ENCODE peak calls at places on chromosome 14, in nine cellular contexts. One of them, this sample, is unnamed.

GRCh38 chr14:94081386-94081820 is 293 bp downstream of the IFI27L1 start:
- DNase-seq in endodermal cell: no peak
- DNase-seq in upper lobe of left lung: no peak
- DNase-seq in breast epithelium: no peak
- DNase-seq in body of pancreas: no peak
- DNase-seq in uterus: no peak
- DNase-seq in cardiac muscle cell: no peak
- DNase-seq in upper lobe of right lung: no peak
- DNase-seq in transverse colon: no peak
- DNase-seq in this sample: no peak

GRCh38 chr14:104681689-104682074 is 7.7 kb upstream of the INF2 start:
- DNase-seq in upper lobe of right lung: peak; percentile 87
- DNase-seq in body of pancreas: peak; percentile 68
- DNase-seq in transverse colon: peak; percentile 92
- DNase-seq in upper lobe of left lung: peak; percentile 79
- DNase-seq in breast epithelium: peak; percentile 71
- DNase-seq in uterus: peak; percentile 89
- DNase-seq in endodermal cell: peak; percentile 96
- DNase-seq in cardiac muscle cell: peak; percentile 80
- DNase-seq in this sample: peak; percentile 87

GRCh38 chr14:97058071-97058470 is 260.9 kb downstream of the VRK1 start:
- DNase-seq in body of pancreas: no peak
- DNase-seq in breast epithelium: no peak
- DNase-seq in transverse colon: no peak
- DNase-seq in upper lobe of left lung: no peak
- DNase-seq in upper lobe of right lung: no peak
- DNase-seq in endodermal cell: no peak
- DNase-seq in uterus: no peak
- DNase-seq in cardiac muscle cell: no peak
- DNase-seq in this sample: no peak

GRCh38 chr14:99881011-99881410 is 87.8 kb downstream of the EML1 start:
- DNase-seq in body of pancreas: no peak
- DNase-seq in upper lobe of left lung: no peak
- DNase-seq in upper lobe of right lung: no peak
- DNase-seq in uterus: peak; percentile 46
- DNase-seq in endodermal cell: no peak
- DNase-seq in cardiac muscle cell: no peak
- DNase-seq in breast epithelium: no peak
- DNase-seq in transverse colon: no peak
- DNase-seq in this sample: no peak

GRCh38 chr14:32414808-32415255 is 85.7 kb downstream of the AKAP6 start:
- DNase-seq in body of pancreas: no peak
- DNase-seq in breast epithelium: no peak
- DNase-seq in cardiac muscle cell: no peak
- DNase-seq in upper lobe of left lung: no peak
- DNase-seq in upper lobe of right lung: no peak
- DNase-seq in endodermal cell: no peak
- DNase-seq in transverse colon: no peak
- DNase-seq in uterus: no peak
- DNase-seq in this sample: no peak

GRCh38 chr14:37819155-37820015 is 224.0 kb downstream of the TTC6 start:
- DNase-seq in upper lobe of right lung: no peak
- DNase-seq in upper lobe of left lung: no peak
- DNase-seq in breast epithelium: no peak
- DNase-seq in cardiac muscle cell: peak; percentile 46
- DNase-seq in endodermal cell: no peak
- DNase-seq in uterus: no peak
- DNase-seq in body of pancreas: no peak
- DNase-seq in transverse colon: no peak
- DNase-seq in this sample: no peak

GRCh38 chr14:64467131-64467530 is 1.8 kb downstream of the AKAP5 start:
- DNase-seq in transverse colon: no peak
- DNase-seq in uterus: no peak
- DNase-seq in body of pancreas: no peak
- DNase-seq in upper lobe of left lung: no peak
- DNase-seq in endodermal cell: no peak
- DNase-seq in breast epithelium: no peak
- DNase-seq in cardiac muscle cell: no peak
- DNase-seq in upper lobe of right lung: no peak
- DNase-seq in this sample: no peak

GRCh38 chr14:103022669-103023044 is 34.7 kb downstream of the CDC42BPB start:
- DNase-seq in body of pancreas: no peak
- DNase-seq in breast epithelium: no peak
- DNase-seq in upper lobe of left lung: no peak
- DNase-seq in endodermal cell: no peak
- DNase-seq in transverse colon: no peak
- DNase-seq in cardiac muscle cell: no peak
- DNase-seq in upper lobe of right lung: no peak
- DNase-seq in uterus: no peak
- DNase-seq in this sample: peak; percentile 7

GRCh38 chr14:68314642-68315041 is 478.2 kb downstream of the ZFP36L1 start:
- DNase-seq in transverse colon: no peak
- DNase-seq in breast epithelium: no peak
- DNase-seq in cardiac muscle cell: no peak
- DNase-seq in upper lobe of left lung: no peak
- DNase-seq in body of pancreas: no peak
- DNase-seq in uterus: no peak
- DNase-seq in upper lobe of right lung: no peak
- DNase-seq in endodermal cell: no peak
- DNase-seq in this sample: no peak

GRCh38 chr14:68316078-68316868 is 476.6 kb downstream of the ZFP36L1 start:
- DNase-seq in endodermal cell: no peak
- DNase-seq in cardiac muscle cell: no peak
- DNase-seq in transverse colon: no peak
- DNase-seq in upper lobe of right lung: no peak
- DNase-seq in uterus: no peak
- DNase-seq in breast epithelium: no peak
- DNase-seq in upper lobe of left lung: no peak
- DNase-seq in body of pancreas: no peak
- DNase-seq in this sample: no peak

GRCh38 chr14:68312300-68312699 is 480.6 kb downstream of the ZFP36L1 start:
- DNase-seq in upper lobe of right lung: no peak
- DNase-seq in uterus: no peak
- DNase-seq in body of pancreas: no peak
- DNase-seq in cardiac muscle cell: no peak
- DNase-seq in upper lobe of left lung: no peak
- DNase-seq in transverse colon: no peak
- DNase-seq in breast epithelium: no peak
- DNase-seq in endodermal cell: no peak
- DNase-seq in this sample: no peak

GRCh38 chr14:68309631-68310030 is 483.2 kb downstream of the ZFP36L1 start:
- DNase-seq in body of pancreas: no peak
- DNase-seq in upper lobe of right lung: no peak
- DNase-seq in upper lobe of left lung: no peak
- DNase-seq in transverse colon: no peak
- DNase-seq in uterus: no peak
- DNase-seq in endodermal cell: no peak
- DNase-seq in cardiac muscle cell: no peak
- DNase-seq in breast epithelium: no peak
- DNase-seq in this sample: no peak

DNA sequence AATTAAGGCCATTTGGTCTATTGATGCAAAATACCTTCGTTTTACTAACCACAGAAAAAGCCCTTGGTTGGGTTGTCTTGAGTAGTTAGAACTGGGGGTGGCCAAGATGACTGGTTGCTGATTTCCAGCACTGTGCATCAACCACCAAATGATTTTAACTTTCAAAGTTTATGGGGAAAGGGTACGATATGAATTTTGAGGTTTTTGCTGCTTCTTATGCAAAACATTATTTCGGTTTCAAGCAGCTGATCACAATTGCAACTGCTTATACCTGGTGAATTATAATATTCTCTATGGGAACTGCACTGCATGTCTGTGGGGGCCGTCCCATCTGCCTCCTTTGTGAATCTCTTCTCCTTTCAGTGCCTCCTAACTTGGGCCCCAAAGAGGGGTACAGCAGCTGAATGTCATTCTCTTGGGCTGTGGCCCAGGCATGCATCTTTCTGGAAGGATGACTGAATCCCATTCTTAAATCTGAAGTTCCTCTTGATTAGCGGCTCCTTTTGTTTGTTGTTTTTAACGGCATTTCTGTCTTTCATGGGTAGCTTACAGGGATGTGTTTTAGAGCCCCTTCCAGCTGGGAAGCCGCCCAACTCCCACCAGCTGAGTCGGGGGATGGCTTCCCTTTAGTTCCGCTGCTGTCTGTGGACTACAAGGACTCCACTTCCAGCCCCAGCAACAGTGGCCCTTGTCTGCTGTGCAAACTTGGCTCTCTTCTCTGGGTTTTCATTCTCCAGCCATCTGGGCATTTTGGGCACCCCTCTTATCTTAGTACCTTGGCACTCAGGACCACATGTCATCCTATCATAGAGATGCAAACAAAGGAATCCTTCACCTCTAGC is 479.8 kb downstream of the ZFP36L1 start:
- DNase-seq in upper lobe of right lung: no peak
- DNase-seq in transverse colon: no peak
- DNase-seq in breast epithelium: no peak
- DNase-seq in upper lobe of left lung: no peak
- DNase-seq in endodermal cell: peak; percentile 47
- DNase-seq in uterus: no peak
- DNase-seq in body of pancreas: no peak
- DNase-seq in cardiac muscle cell: no peak
- DNase-seq in this sample: no peak
- H3K27ac ChIP-seq in upper lobe of right lung: no peak overlapping the region
- H3K27ac ChIP-seq in transverse colon: no peak overlapping the region
- H3K27ac ChIP-seq in breast epithelium: no peak overlapping the region
- H3K27ac ChIP-seq in upper lobe of left lung: no peak overlapping the region
- H3K27ac ChIP-seq in endodermal cell: peak overlapping the region; percentile 42
- H3K27ac ChIP-seq in uterus: no peak overlapping the region
- H3K27ac ChIP-seq in body of pancreas: peak overlapping the region; percentile 25
- H3K27ac ChIP-seq in cardiac muscle cell: no peak overlapping the region
- H3K27ac ChIP-seq in this sample: no peak overlapping the region

GRCh38 chr14:101634453-101635237 is 73.3 kb downstream of the DIO3 start:
- DNase-seq in uterus: no peak
- DNase-seq in upper lobe of left lung: peak; percentile 78
- DNase-seq in cardiac muscle cell: no peak
- DNase-seq in transverse colon: no peak
- DNase-seq in endodermal cell: no peak
- DNase-seq in upper lobe of right lung: no peak
- DNase-seq in body of pancreas: no peak
- DNase-seq in breast epithelium: no peak
- DNase-seq in this sample: no peak

GRCh38 chr14:101635238-101636080 is 74.2 kb downstream of the DIO3 start:
- DNase-seq in cardiac muscle cell: no peak
- DNase-seq in body of pancreas: no peak
- DNase-seq in breast epithelium: no peak
- DNase-seq in upper lobe of left lung: peak; percentile 51
- DNase-seq in uterus: no peak
- DNase-seq in upper lobe of right lung: no peak
- DNase-seq in endodermal cell: no peak
- DNase-seq in transverse colon: no peak
- DNase-seq in this sample: no peak

GRCh38 chr14:101636081-101636560 is 74.8 kb downstream of the DIO3 start:
- DNase-seq in upper lobe of right lung: no peak
- DNase-seq in body of pancreas: no peak
- DNase-seq in endodermal cell: no peak
- DNase-seq in cardiac muscle cell: no peak
- DNase-seq in uterus: no peak
- DNase-seq in breast epithelium: no peak
- DNase-seq in upper lobe of left lung: no peak
- DNase-seq in transverse colon: no peak
- DNase-seq in this sample: no peak

GRCh38 chr14:101643651-101644050 is 82.4 kb downstream of the DIO3 start:
- DNase-seq in breast epithelium: no peak
- DNase-seq in uterus: no peak
- DNase-seq in upper lobe of left lung: no peak
- DNase-seq in upper lobe of right lung: no peak
- DNase-seq in endodermal cell: no peak
- DNase-seq in cardiac muscle cell: no peak
- DNase-seq in body of pancreas: no peak
- DNase-seq in transverse colon: no peak
- DNase-seq in this sample: no peak

GRCh38 chr14:101639257-101639833 is 78.0 kb downstream of the DIO3 start:
- DNase-seq in upper lobe of left lung: no peak
- DNase-seq in body of pancreas: no peak
- DNase-seq in breast epithelium: no peak
- DNase-seq in upper lobe of right lung: no peak
- DNase-seq in cardiac muscle cell: no peak
- DNase-seq in uterus: no peak
- DNase-seq in transverse colon: no peak
- DNase-seq in endodermal cell: no peak
- DNase-seq in this sample: no peak
- TF ChIP-seq CTCF in upper lobe of left lung: no peak
- TF ChIP-seq CTCF in body of pancreas: no peak
- TF ChIP-seq CTCF in breast epithelium: no peak
- TF ChIP-seq CTCF in upper lobe of right lung: no peak
- TF ChIP-seq CTCF in cardiac muscle cell: no peak
- TF ChIP-seq CTCF in uterus: no peak
- TF ChIP-seq CTCF in transverse colon: no peak
- TF ChIP-seq CTCF in endodermal cell: no peak
- TF ChIP-seq CTCF in this sample: no peak

GRCh38 chr14:106803379-106803778 is 1277.0 kb downstream of the TMEM121 start:
- DNase-seq in endodermal cell: no peak
- DNase-seq in uterus: no peak
- DNase-seq in upper lobe of right lung: no peak
- DNase-seq in transverse colon: no peak
- DNase-seq in body of pancreas: no peak
- DNase-seq in breast epithelium: no peak
- DNase-seq in cardiac muscle cell: no peak
- DNase-seq in upper lobe of left lung: no peak
- DNase-seq in this sample: no peak

GRCh38 chr14:106808458-106808857 is 1282.1 kb downstream of the TMEM121 start:
- DNase-seq in cardiac muscle cell: no peak
- DNase-seq in upper lobe of left lung: no peak
- DNase-seq in endodermal cell: no peak
- DNase-seq in transverse colon: no peak
- DNase-seq in body of pancreas: no peak
- DNase-seq in upper lobe of right lung: no peak
- DNase-seq in breast epithelium: no peak
- DNase-seq in uterus: no peak
- DNase-seq in this sample: no peak

GRCh38 chr14:106807493-106807892 is 1281.1 kb downstream of the TMEM121 start:
- DNase-seq in upper lobe of left lung: no peak
- DNase-seq in cardiac muscle cell: no peak
- DNase-seq in breast epithelium: no peak
- DNase-seq in endodermal cell: no peak
- DNase-seq in uterus: no peak
- DNase-seq in body of pancreas: no peak
- DNase-seq in transverse colon: no peak
- DNase-seq in upper lobe of right lung: no peak
- DNase-seq in this sample: no peak

DNA sequence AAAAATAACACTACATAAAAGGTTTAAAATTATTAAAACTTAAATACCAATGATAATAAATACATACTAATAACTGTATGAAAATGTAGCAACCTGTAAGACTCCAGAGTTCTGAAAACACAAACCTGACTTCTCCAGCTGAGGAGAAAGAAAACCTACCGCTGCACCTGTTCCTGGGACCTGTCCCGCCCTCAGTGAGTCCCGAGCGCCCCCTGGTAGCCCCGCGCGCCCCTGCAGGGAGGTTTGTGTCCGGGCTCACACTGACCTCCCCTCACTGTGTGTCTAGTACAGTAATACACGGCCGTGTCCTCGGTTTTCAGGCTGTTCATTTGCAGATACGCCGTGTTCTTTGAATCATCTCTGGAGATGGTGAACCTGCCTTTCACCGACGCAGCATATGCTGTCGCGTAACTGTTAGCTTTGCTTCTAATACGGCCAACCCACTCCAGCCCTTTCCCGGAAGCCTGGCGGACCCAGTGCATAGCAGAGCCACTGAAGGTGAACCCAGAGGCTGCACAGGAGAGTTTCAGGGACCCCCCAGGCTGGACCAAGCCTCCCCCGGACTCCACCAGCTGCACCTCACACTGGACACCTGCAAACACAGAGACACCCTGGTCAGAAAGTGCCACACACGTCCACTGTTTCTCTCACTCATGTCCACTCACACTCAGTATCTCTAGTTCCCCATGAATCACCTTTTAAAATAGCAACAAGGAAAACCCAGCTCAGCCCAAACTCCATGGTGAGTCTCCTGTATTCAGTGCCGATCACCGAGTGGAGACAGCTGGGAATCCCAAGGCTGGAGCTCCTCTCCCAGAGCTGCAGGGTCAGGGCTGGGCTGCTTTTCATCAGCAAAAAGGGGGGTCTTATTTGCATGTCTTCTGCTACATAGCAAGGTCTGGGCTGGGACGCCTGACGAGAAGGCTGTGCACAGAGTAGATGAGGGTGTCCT is 1276.3 kb downstream of the TMEM121 start:
- DNase-seq in endodermal cell: peak; percentile 44
- DNase-seq in breast epithelium: no peak
- DNase-seq in transverse colon: peak; percentile 52
- DNase-seq in upper lobe of left lung: peak; percentile 84
- DNase-seq in body of pancreas: peak; percentile 26
- DNase-seq in upper lobe of right lung: no peak
- DNase-seq in uterus: no peak
- DNase-seq in cardiac muscle cell: no peak
- DNase-seq in this sample: no peak
- H3K9me3 ChIP-seq in endodermal cell: peaks cover 80% of the 10 kb centered on the region
- H3K9me3 ChIP-seq in breast epithelium: no peaks in the 10 kb centered on the region
- H3K9me3 ChIP-seq in transverse colon: no peaks in the 10 kb centered on the region
- H3K9me3 ChIP-seq in upper lobe of left lung: no peaks in the 10 kb centered on the region
- H3K9me3 ChIP-seq in body of pancreas: no peaks in the 10 kb centered on the region
- H3K9me3 ChIP-seq in upper lobe of right lung: no peaks in the 10 kb centered on the region
- H3K9me3 ChIP-seq in uterus: no peaks in the 10 kb centered on the region
- H3K9me3 ChIP-seq in cardiac muscle cell: no peaks in the 10 kb centered on the region
- H3K9me3 ChIP-seq in this sample: no peaks in the 10 kb centered on the region

GRCh38 chr14:75723716-75724115 is 62.7 kb downstream of the TTLL5 start:
- DNase-seq in upper lobe of left lung: no peak
- DNase-seq in breast epithelium: no peak
- DNase-seq in cardiac muscle cell: no peak
- DNase-seq in body of pancreas: no peak
- DNase-seq in uterus: no peak
- DNase-seq in upper lobe of right lung: no peak
- DNase-seq in endodermal cell: no peak
- DNase-seq in transverse colon: no peak
- DNase-seq in this sample: no peak

GRCh38 chr14:75725481-75725880 is 64.4 kb downstream of the TTLL5 start:
- DNase-seq in body of pancreas: no peak
- DNase-seq in upper lobe of left lung: no peak
- DNase-seq in upper lobe of right lung: no peak
- DNase-seq in cardiac muscle cell: no peak
- DNase-seq in breast epithelium: peak; percentile 45
- DNase-seq in transverse colon: no peak
- DNase-seq in endodermal cell: no peak
- DNase-seq in uterus: no peak
- DNase-seq in this sample: peak; percentile 27

GRCh38 chr14:75726326-75726725 is 65.3 kb downstream of the TTLL5 start:
- DNase-seq in cardiac muscle cell: no peak
- DNase-seq in transverse colon: no peak
- DNase-seq in upper lobe of right lung: no peak
- DNase-seq in upper lobe of left lung: no peak
- DNase-seq in body of pancreas: no peak
- DNase-seq in endodermal cell: no peak
- DNase-seq in uterus: no peak
- DNase-seq in breast epithelium: no peak
- DNase-seq in this sample: no peak

GRCh38 chr14:75727124-75727523 is 66.1 kb downstream of the TTLL5 start:
- DNase-seq in uterus: no peak
- DNase-seq in upper lobe of left lung: no peak
- DNase-seq in cardiac muscle cell: no peak
- DNase-seq in body of pancreas: no peak
- DNase-seq in upper lobe of right lung: no peak
- DNase-seq in endodermal cell: no peak
- DNase-seq in breast epithelium: no peak
- DNase-seq in transverse colon: no peak
- DNase-seq in this sample: no peak

DNA sequence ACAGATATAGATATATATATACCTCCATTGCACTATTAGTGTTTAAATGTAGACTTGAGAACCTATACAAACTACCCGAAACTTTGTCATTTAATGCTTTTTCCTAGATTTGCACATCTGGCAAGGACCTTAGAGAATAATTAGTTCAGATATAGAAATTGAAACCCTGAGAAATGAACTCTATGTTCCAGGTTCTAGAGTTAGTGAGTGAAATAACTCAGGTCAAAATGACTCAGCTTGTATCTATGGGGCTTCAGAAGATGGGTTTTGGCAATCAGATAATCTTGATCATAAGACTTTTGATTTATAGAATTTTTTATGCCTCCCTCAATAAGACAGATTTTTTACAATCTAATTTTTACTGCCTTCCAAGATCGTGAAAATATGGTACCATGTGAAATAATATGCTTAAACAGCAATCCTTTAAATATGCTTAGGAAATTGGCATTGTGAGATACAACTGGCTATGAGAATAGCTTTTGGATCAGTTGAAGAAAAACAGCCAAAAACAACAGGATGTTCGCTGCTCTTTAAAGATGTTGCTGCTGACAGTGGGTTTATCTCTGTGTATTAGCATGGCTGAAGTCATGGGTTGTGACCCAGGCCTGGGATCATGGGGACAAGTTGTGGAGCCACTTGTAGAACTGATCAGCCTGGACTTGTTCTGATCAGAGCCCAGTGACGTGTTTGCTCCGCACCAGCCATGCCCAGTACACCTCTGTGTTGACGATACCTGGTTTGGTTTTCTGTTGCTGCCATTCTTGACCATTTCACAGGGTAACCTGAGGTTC is 63.6 kb downstream of the TTLL5 start:
- DNase-seq in cardiac muscle cell: no peak
- DNase-seq in transverse colon: no peak
- DNase-seq in breast epithelium: no peak
- DNase-seq in upper lobe of left lung: no peak
- DNase-seq in uterus: no peak
- DNase-seq in endodermal cell: no peak
- DNase-seq in upper lobe of right lung: no peak
- DNase-seq in body of pancreas: no peak
- DNase-seq in this sample: peak; percentile 39
- H3K27ac ChIP-seq in cardiac muscle cell: no peak overlapping the region
- H3K27ac ChIP-seq in transverse colon: peak overlapping the region; percentile 8
- H3K27ac ChIP-seq in breast epithelium: peak overlapping the region; percentile 75
- H3K27ac ChIP-seq in upper lobe of left lung: no peak overlapping the region
- H3K27ac ChIP-seq in uterus: peak overlapping the region; percentile 73
- H3K27ac ChIP-seq in endodermal cell: no peak overlapping the region
- H3K27ac ChIP-seq in upper lobe of right lung: no peak overlapping the region
- H3K27ac ChIP-seq in body of pancreas: no peak overlapping the region
- H3K27ac ChIP-seq in this sample: peak overlapping the region; percentile 19

This sample was measured in adrenal gland.